ENCODE peak calls at places on chromosomes 16 and 17, in six cellular contexts. I, B, S, F, Z and J are unnamed samples.

GRCh38 chr17:8029121-8029520 is 9.7 kb upstream of the ALOX15B start:
- DNase-seq in I (no peak), B (no peak), S (no peak), F (no peak), Z (no peak), J (no peak)

GRCh38 chr17:14737984-14738651 is 437.2 kb downstream of the HS3ST3B1 start:
- DNase-seq in I (no peak), B (no peak), S (no peak), F (peak; percentile 97), Z (peak; percentile 99), J (no peak)

GRCh38 chr17:68074279-68074678 is 38.7 kb downstream of the KPNA2 start:
- DNase-seq in I (no peak), B (no peak), S (no peak), F (no peak), Z (no peak), J (no peak)

GRCh38 chr16:11100239-11100750 is 155.7 kb downstream of the SOCS1 start:
- DNase-seq in I (peak; percentile 77), B (no peak), S (peak; percentile 74), F (no peak), Z (no peak), J (peak; percentile 23)

GRCh38 chr16:69724981-69725479 is 1.3 kb downstream of the NQO1 start:
- DNase-seq in I (no peak), B (no peak), S (no peak), F (peak; percentile 26), Z (no peak), J (no peak)

GRCh38 chr17:82788206-82789001 is 36.5 kb downstream of the TBCD start:
- DNase-seq in I (no peak), B (no peak), S (no peak), F (no peak), Z (no peak), J (no peak)

GRCh38 chr17:5210091-5210490 is 18.4 kb upstream of the ZNF594 start:
- DNase-seq in I (no peak), B (no peak), S (no peak), F (no peak), Z (no peak), J (no peak)

GRCh38 chr16:79632289-79632688 is 31.8 kb upstream of the MAF start:
- DNase-seq in I (no peak), B (no peak), S (no peak), F (no peak), Z (no peak), J (no peak)

GRCh38 chr16:72635104-72635503 is 412.8 kb downstream of the ZFHX3 start:
- DNase-seq in I (no peak), B (no peak), S (no peak), F (no peak), Z (no peak), J (no peak)

GRCh38 chr16:82033006-82033405 is 2.0 kb upstream of the HSD17B2 start:
- DNase-seq in I (no peak), B (no peak), S (no peak), F (no peak), Z (no peak), J (no peak)
- TF ChIP-seq REST in I (no peak), B (no peak), S (no peak), F (no peak), Z (no peak), J (no peak)

DNA sequence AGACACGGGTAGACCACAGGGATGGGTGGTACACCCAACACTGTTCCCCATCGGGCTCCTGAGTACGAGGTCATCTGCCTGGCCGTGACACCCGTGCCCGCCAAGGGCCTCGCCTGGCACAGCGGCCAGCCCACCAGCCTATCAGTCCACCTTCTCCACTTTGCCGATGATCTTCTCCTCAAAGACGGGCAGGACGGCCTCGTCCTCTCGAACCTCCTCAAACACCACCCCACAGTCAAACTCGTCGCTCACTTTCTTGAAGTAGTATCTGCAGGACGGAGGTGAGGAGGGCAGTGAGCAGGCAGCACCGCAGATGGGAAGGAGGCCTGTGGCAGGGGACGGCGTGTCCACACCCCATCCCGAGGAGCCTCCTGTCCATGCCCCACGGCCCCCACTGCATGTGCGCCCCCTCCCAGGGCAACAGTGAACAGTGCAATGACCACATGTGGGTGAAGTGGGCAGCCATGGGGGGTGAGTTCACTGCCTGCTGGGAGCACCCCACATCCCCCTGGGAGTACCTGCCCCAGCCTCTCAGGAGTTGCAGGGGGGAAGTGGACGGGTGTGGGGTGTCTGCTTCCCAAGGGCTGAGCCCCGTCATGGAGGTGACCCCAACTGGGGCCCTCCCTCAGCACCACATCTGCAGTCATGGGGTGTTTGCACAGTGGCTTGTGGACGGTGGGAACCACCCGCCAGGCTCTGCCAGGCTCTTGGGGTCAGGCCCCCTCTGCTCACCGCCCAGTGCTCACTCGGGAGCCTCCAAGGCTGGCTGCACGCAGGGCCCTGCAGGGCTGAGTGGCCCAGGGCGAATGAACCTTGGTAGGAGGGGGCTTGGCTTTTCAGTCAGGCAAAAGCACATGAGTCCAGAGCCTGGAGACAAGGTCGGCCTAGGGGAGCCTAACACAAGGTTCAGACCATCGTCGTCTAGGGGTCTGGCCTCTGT is 5.3 kb downstream of the PDIA2 start:
- DNase-seq in I (no peak), B (no peak), S (no peak), F (no peak), Z (no peak), J (no peak)
- TF ChIP-seq RAD21 in I (no peak), B (no peak), S (no peak), F (no peak), Z (no peak), J (no peak)

DNA sequence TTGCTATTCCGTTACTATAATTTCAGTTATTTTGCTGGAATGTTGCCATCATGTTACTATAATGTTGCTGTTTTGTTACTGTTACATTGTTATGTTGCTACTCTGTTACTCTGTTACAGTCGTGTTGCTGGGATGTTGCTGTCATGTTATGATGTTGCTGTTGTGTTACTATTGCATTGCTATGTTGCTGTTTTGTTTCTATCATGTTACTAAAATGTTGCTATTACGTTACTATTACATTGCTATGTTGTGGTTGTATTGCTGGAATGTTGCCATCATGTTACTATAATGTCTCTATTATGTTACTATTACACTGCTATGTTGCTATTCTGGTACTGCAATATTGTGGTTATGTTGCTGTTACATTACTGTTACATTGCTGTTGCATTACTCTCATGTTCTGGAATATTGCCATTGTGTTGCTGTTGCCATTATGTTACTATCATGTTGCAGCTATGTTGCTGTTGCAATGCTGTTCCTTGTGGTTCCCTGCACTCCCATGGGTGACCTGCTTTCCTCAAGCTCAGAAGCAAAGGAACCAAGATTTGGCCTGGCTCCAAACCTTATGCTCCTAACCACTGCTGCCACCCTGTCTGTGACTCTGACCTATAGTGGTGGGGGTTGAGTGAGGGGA is 64.4 kb downstream of the ABCC6 start:
- DNase-seq in I (no peak), B (no peak), S (no peak), F (no peak), Z (no peak), J (no peak)
- TF ChIP-seq REST in I (no peak), B (no peak), S (no peak), F (no peak), Z (no peak), J (no peak)

GRCh38 chr16:27984121-27984520 is 79.4 kb downstream of the GSG1L start:
- DNase-seq in I (no peak), B (no peak), S (no peak), F (no peak), Z (no peak), J (no peak)
- TF ChIP-seq RAD21 in I (no peak), B (no peak), S (no peak), F (no peak), Z (no peak), J (no peak)

DNA sequence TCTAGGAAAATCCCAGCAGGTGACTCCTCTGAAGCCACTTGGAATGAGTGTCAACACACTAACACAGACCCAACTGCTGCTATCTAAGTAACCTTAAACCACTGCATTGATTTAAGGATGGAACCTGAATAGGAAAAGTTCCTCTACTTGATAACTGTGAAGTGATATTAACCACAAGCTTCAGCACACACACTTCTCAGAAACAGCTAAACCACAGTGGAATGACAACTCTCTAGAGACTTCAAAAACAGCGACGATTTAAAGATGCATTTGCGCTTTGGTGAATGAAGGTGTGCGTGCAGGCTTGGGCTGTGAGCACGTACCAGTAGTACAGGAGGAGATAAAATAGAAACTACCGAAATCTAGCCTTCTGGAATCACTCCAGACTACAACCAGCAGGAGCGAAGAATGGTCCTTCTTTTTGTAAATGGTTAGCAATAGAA is 137.6 kb upstream of the CORO6 start:
- DNase-seq in I (no peak), B (no peak), S (peak; percentile 85), F (no peak), Z (peak; percentile 14), J (no peak)
- TF ChIP-seq REST in I (no peak), B (no peak), S (no peak), F (no peak), Z (no peak), J (no peak)

DNA sequence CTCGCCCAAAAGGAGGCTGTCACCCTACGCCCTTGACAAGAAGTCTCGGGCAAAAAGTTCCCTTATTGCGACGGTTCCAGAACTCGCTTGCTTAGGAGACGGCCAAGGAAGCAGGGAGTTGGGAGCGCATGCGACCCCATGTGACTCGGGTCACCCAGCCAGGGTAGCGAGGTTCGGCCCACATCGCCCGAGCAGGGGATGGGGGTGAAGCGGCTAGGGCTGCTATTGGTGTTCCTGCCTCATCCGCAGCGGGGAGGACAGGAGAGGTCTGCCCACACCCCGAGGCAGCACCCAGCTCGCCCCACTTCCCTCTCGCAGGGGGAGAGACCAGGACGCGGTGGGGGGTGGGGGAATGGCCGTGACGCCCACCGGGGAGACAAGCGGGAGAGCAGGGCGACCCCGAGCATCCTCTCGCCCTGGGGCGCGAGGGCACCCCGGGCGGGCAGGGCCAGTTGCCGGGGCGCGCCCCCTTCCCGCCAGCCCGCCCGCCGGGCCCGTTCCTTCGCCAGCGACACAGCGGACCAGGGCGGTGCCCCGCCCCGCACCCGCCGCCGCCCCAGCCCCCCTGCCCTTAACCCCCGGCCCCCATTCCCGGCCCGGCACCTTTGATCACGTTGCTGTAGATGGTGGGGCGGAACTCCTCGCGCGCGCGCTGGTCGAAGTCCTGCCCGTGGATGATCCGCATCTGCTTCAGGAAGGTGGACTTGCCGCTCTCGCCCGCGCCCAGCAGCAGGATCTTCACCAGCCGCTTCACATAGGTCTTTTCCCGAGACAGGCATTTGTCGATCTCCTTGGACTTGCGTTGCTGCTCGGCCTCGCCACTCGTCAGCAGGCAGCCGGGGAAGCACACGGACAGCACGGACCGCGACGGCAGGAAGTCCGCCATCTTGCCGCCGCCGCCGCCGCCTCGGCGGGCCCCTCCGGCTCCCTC is 567 bp downstream of the GNA13 start:
- DNase-seq in I (peak; percentile 67), B (peak; percentile 83), S (no peak), F (peak; percentile 38), Z (peak; percentile 73), J (peak; percentile 16)
- TF ChIP-seq RAD21 in I (no peak), B (no peak), S (no peak), F (peak; percentile 23), Z (no peak), J (no peak)

GRCh38 chr16:57316390-57317017 is 32.0 kb upstream of the PLLP start:
- DNase-seq in I (no peak), B (no peak), S (no peak), F (no peak), Z (peak; percentile 47), J (peak; percentile 75)
- TF ChIP-seq REST in I (no peak), B (no peak), S (no peak), F (no peak), Z (no peak), J (no peak)